ENCODE peak calls at places on chromosomes 12 and 14, in six cellular contexts. R is endodermal cell, N is cardiac muscle cell, S is neural progenitor cell, Y is astrocyte of the spinal cord, Z is OCI-LY7. P is an unnamed sample.
A peak's percentile ranks its signal among the peaks of the same experiment; 100 is the strongest.

GRCh38 chr12:70031046-70031445 is 206.0 kb downstream of the MYRFL start:
- DNase-seq in Z (no peak), Y (no peak), S (no peak), N (no peak), R (peak; percentile 78), P (no peak)

GRCh38 chr12:12608557-12608957 is 3.1 kb upstream of the CREBL2 start:
- DNase-seq in Y (peak; percentile 12), S (no peak), N (no peak), Z (peak; percentile 12), R (no peak), P (peak; percentile 69)

GRCh38 chr12:111150476-111150875 is 218.4 kb downstream of the PHETA1 start:
- DNase-seq in N (no peak), S (no peak), R (no peak), Y (no peak), Z (no peak), P (no peak)

GRCh38 chr14:103097244-103097993 is 2.9 kb downstream of the EXOC3L4 start:
- DNase-seq in Y (no peak), N (no peak), Z (no peak), S (no peak), R (no peak), P (no peak)

GRCh38 chr12:113416091-113416754 is 6.0 kb upstream of the SDSL start:
- DNase-seq in S (no peak), N (no peak), R (no peak), Y (no peak), Z (no peak), P (no peak)

GRCh38 chr12:49881400-49882247 is 22.1 kb downstream of the FAIM2 start:
- DNase-seq in Y (no peak), S (no peak), N (no peak), Z (no peak), R (no peak), P (no peak)

GRCh38 chr14:58082491-58083098 is 69.4 kb downstream of the ARMH4 start:
- DNase-seq in S (no peak), R (no peak), Y (peak; percentile 90), N (no peak), Z (no peak), P (no peak)

GRCh38 chr14:61347771-61348443 is 26.5 kb downstream of the PRKCH start:
- DNase-seq in Y (no peak), N (no peak), Z (no peak), S (no peak), R (no peak), P (no peak)

GRCh38 chr14:94952097-94952496 is 182.2 kb upstream of the GSC start:
- DNase-seq in Z (no peak), S (no peak), Y (no peak), N (no peak), R (no peak), P (no peak)

GRCh38 chr12:107091989-107092641 is 1.2 kb downstream of the CRY1 start:
- DNase-seq in S (peak; percentile 85), Y (peak; percentile 97), R (peak; percentile 80), Z (peak; percentile 20), N (peak; percentile 82), P (peak; percentile 63)

GRCh38 chr12:125493704-125494308 is 428.6 kb downstream of the AACS start:
- DNase-seq in R (no peak), Y (no peak), N (no peak), S (no peak), Z (no peak), P (no peak)

GRCh38 chr12:133038310-133038709 is 1.0 kb downstream of the ZNF84 start:
- DNase-seq in Y (no peak), R (no peak), S (no peak), N (no peak), Z (peak; percentile 8), P (peak; percentile 2)

GRCh38 chr12:95546491-95546813 is 4.8 kb downstream of the USP44 start:
- DNase-seq in Z (no peak), N (no peak), R (peak; percentile 70), Y (no peak), S (peak; percentile 59), P (no peak)

GRCh38 chr12:45587042-45587441 is 142.5 kb upstream of the ARID2 start:
- DNase-seq in Z (no peak), N (no peak), Y (no peak), S (no peak), R (no peak), P (no peak)

GRCh38 chr12:777550-778047 is 25.2 kb downstream of the WNK1 start:
- DNase-seq in R (no peak), Y (no peak), S (no peak), N (no peak), Z (no peak), P (no peak)

GRCh38 chr12:15757553-15758255 is 31.5 kb downstream of the EPS8 start:
- DNase-seq in S (no peak), Y (peak; percentile 79), Z (no peak), N (no peak), R (peak; percentile 73), P (no peak)

GRCh38 chr12:120940799-120941198 is 36.6 kb upstream of the SPPL3 start:
- DNase-seq in Y (no peak), Z (no peak), S (no peak), N (no peak), R (no peak), P (peak; percentile 40)

GRCh38 chr12:28034271-28034670 is 61.7 kb upstream of the PTHLH start:
- DNase-seq in S (no peak), Z (no peak), Y (no peak), R (no peak), N (no peak), P (no peak)

GRCh38 chr12:30870491-30871265 is 55.9 kb upstream of the TSPAN11 start:
- DNase-seq in S (no peak), R (no peak), Y (no peak), N (no peak), Z (no peak), P (no peak)

GRCh38 chr12:45220961-45221360 is 5.1 kb downstream of the ANO6 start:
- DNase-seq in N (no peak), R (no peak), S (no peak), Z (no peak), Y (no peak), P (no peak)

GRCh38 chr14:75514673-75515630 is 7.3 kb upstream of the BATF start:
- DNase-seq in S (peak; percentile 20), R (peak; percentile 79), Y (peak; percentile 15), N (no peak), Z (peak; percentile 24), P (peak; percentile 90)

GRCh38 chr12:45730842-45731336 is 1.4 kb downstream of the ARID2 start:
- DNase-seq in S (no peak), Z (peak; percentile 53), N (peak; percentile 47), Y (peak; percentile 63), R (no peak), P (peak; percentile 59)

GRCh38 chr12:3753549-3754284 is 808 bp upstream of the CRACR2A start:
- DNase-seq in S (no peak), N (no peak), Y (no peak), Z (peak; percentile 10), R (peak; percentile 61), P (peak; percentile 21)

GRCh38 chr14:62269204-62269603 is 507.0 kb downstream of the SNAPC1 start:
- DNase-seq in R (no peak), Z (no peak), Y (peak; percentile 45), N (no peak), S (no peak), P (no peak)

GRCh38 chr14:74507796-74508195 is 14.2 kb downstream of the ISCA2 start:
- DNase-seq in N (no peak), Z (no peak), Y (no peak), S (no peak), R (peak; percentile 38), P (no peak)

GRCh38 chr12:108772247-108772646 is 40.9 kb upstream of the CORO1C start:
- DNase-seq in N (no peak), Y (no peak), S (no peak), Z (peak; percentile 76), R (no peak), P (peak; percentile 85)

GRCh38 chr14:73249564-73250316 is 12.4 kb downstream of the PAPLN start:
- DNase-seq in R (no peak), N (no peak), Y (no peak), S (no peak), Z (no peak), P (no peak)

DNA sequence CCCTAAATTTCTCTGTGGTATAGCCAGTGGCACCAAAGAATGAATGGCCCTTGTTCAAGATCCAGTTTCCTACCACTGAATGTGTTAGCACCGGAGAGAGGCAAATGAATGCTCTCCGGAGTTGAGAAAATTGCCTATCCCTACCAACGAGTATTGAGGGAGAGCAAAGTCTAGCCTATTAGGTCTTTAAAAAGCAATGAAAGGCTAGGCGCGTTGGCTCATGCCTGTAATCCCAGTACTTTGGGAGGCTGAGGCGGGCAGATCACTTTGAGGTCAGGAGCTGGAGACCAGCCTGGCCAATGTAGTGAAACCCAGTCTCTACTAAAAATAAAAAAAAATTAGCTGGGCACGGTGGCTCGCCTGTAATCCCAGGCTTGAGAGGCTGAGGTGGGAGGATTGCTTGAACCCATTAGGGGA is 898 bp upstream of the RAB15 start:
- DNase-seq in Z (no peak), N (no peak), Y (no peak), S (no peak), R (no peak), P (no peak)
- H3K4me3 ChIP-seq in Z (no peak overlapping the region), N (no peak overlapping the region), Y (peak overlapping the region; percentile 63), S (no peak overlapping the region), R (peak overlapping the region; percentile 78), P (no peak overlapping the region)

GRCh38 chr14:42617005-42617404 is 1010.3 kb downstream of the LRFN5 start:
- DNase-seq in N (no peak), R (no peak), Z (no peak), S (no peak), Y (no peak), P (no peak)
- TF ChIP-seq CTCF in N (no peak), R (no peak), Z (no peak), S (no peak), Y (no peak), P (no peak)

DNA sequence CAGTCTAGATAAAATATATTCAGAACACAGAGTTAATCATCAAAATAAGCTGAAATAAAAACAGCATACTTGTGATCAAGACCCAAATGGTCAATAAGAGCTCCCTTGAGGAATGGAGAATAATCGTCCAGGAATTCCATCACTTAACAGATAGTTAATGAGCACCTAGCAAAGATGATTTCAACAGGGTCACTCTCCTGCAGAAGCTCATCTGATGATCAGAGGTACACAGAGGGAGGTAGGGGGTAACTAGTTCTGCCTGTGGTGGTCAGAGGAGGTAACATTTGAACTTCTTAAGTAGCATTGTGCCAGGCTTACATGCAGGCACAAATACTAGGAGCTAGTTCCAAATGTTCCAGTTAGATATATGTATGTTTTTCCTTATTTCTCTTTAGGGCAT is 9.5 kb downstream of the MED13L start:
- DNase-seq in Y (no peak), R (no peak), S (no peak), N (no peak), Z (no peak), P (no peak)
- H3K4me3 ChIP-seq in Y (no peak overlapping the region), R (no peak overlapping the region), S (no peak overlapping the region), N (no peak overlapping the region), Z (no peak overlapping the region), P (no peak overlapping the region)

DNA sequence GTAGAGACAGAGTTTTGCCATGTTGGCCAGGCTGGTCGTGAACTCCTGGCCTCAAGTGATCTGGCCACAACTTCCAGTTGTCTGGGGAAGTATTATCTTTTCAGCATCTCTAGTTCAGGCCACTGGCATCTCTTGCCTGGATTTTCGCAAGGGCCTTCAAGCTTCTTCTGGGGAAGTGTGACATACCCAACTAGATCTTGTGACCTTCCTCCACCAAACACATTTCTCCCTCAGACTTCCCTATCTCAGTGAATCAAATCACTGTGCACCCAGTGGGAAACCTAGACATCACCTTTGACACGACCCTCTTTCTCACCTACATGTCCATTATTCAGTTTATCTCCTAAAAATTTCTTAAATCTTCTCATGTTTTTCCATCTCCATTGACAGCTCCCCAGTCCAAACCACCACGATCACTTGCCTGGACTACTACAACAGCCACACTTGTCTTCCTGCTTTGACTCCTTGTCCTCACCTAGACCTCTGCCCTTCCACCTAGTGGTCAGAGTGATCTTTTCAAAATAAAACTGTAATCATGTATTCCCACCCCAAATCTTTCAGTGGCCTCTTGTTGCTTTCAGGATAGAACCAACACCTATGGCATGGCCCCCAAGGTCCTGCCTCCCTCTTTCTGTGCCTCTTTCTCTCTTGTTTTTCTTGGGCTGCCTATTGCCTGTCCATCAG is 3.3 kb downstream of the EEF1AKMT3 start:
- DNase-seq in Z (peak; percentile 44), Y (no peak), S (no peak), N (no peak), R (no peak), P (no peak)
- TF ChIP-seq CTCF in Z (peak; percentile 67), Y (no peak), S (peak; percentile 21), N (no peak), R (peak; percentile 66), P (peak; percentile 21)